ENCODE peak calls at places on chromosomes 11 and 22, in four cellular contexts. U, F, A and X are unnamed samples.

GRCh38 chr11:1778141-1778911 is 14.6 kb upstream of the CTSD start:
- DNase-seq in A (no peak), U (no peak), F (no peak), X (no peak)

GRCh38 chr11:47551086-47551485 is 1.8 kb downstream of the CELF1 start:
- DNase-seq in F (peak; percentile 45), U (no peak), A (no peak), X (peak; percentile 47)

GRCh38 chr22:32237905-32238304 is 17.2 kb downstream of the SLC5A4 start:
- DNase-seq in F (no peak), A (no peak), U (no peak), X (no peak)

GRCh38 chr22:19943665-19944026 is 2.0 kb upstream of the TXNRD2 start:
- DNase-seq in A (no peak), U (peak; percentile 35), F (peak; percentile 29), X (no peak)

GRCh38 chr11:75642402-75643113 is 26.3 kb downstream of the MAP6 start:
- DNase-seq in U (no peak), A (no peak), F (no peak), X (no peak)

GRCh38 chr22:29570456-29570855 is 10.5 kb downstream of the NIPSNAP1 start:
- DNase-seq in F (no peak), U (no peak), A (no peak), X (no peak)

GRCh38 chr11:36619502-36619901 is 21.5 kb upstream of the RAG2 start:
- DNase-seq in A (no peak), F (no peak), U (no peak), X (no peak)

GRCh38 chr11:101860694-101861371 is 54.0 kb upstream of the CEP126 start:
- DNase-seq in U (peak; percentile 69), A (no peak), F (peak; percentile 37), X (peak; percentile 28)

GRCh38 chr11:105937738-105938137 is 84.3 kb downstream of the MSANTD4 start:
- DNase-seq in U (no peak), A (no peak), F (no peak), X (no peak)

GRCh38 chr11:64000740-64001514 is 14.7 kb downstream of the OTUB1 start:
- DNase-seq in A (no peak), U (no peak), F (no peak), X (no peak)

GRCh38 chr11:117693344-117693743 is 103.7 kb downstream of the DSCAML1 start:
- DNase-seq in U (no peak), F (no peak), A (no peak), X (no peak)

GRCh38 chr11:2257023-2257700 is 13.2 kb downstream of the ASCL2 start:
- DNase-seq in F (no peak), U (peak; percentile 20), A (no peak), X (no peak)

GRCh38 chr11:95413021-95413420 is 182.0 kb upstream of the SESN3 start:
- DNase-seq in A (no peak), U (no peak), F (no peak), X (no peak)

GRCh38 chr11:70087446-70088167 is 9.5 kb downstream of the ANO1 start:
- DNase-seq in A (no peak), F (no peak), U (peak; percentile 59), X (no peak)

GRCh38 chr11:110409174-110409573 is 20.6 kb upstream of the FDX1 start:
- DNase-seq in A (no peak), U (no peak), F (no peak), X (no peak)

GRCh38 chr11:107563702-107564101 is 1.8 kb downstream of the ALKBH8 start:
- DNase-seq in A (no peak), F (peak; percentile 26), U (no peak), X (peak; percentile 28)

GRCh38 chr22:23225724-23226496 is 45.6 kb downstream of the BCR start:
- DNase-seq in F (peak; percentile 24), A (peak; percentile 62), U (no peak), X (no peak)

GRCh38 chr11:70572974-70573260 is 174.6 kb downstream of the CTTN start:
- DNase-seq in F (no peak), A (no peak), U (no peak), X (no peak)

GRCh38 chr22:48711669-48712068 is 1116.0 kb downstream of the BRD1 start:
- DNase-seq in U (no peak), F (no peak), A (peak; percentile 2), X (no peak)

GRCh38 chr11:3855808-3856491 is 486 bp downstream of the STIM1 start:
- DNase-seq in F (peak; percentile 49), U (peak; percentile 55), A (peak; percentile 56), X (no peak)

GRCh38 chr11:59944761-59945160 is 6.5 kb downstream of the OOSP1 start:
- DNase-seq in U (no peak), F (no peak), A (no peak), X (no peak)

GRCh38 chr11:76469141-76469540 is 24.3 kb downstream of the EMSY start:
- DNase-seq in F (no peak), U (no peak), A (no peak), X (no peak)

GRCh38 chr22:23098230-23098705 is 27.9 kb downstream of the GNAZ start:
- DNase-seq in U (no peak), F (no peak), A (no peak), X (no peak)

GRCh38 chr11:14835491-14836105 is 56.4 kb downstream of the CYP2R1 start:
- DNase-seq in U (no peak), A (no peak), F (no peak), X (no peak)

GRCh38 chr11:131899954-131900580 is 529.7 kb downstream of the NTM start:
- DNase-seq in F (no peak), A (peak; percentile 34), U (no peak), X (no peak)

GRCh38 chr11:131895865-131896264 is 525.5 kb downstream of the NTM start:
- DNase-seq in F (no peak), U (no peak), A (no peak), X (no peak)

GRCh38 chr11:131898872-131899400 is 528.5 kb downstream of the NTM start:
- DNase-seq in A (no peak), U (no peak), F (no peak), X (no peak)

GRCh38 chr11:131897247-131897646 is 526.8 kb downstream of the NTM start:
- DNase-seq in U (no peak), A (no peak), F (no peak), X (no peak)

DNA sequence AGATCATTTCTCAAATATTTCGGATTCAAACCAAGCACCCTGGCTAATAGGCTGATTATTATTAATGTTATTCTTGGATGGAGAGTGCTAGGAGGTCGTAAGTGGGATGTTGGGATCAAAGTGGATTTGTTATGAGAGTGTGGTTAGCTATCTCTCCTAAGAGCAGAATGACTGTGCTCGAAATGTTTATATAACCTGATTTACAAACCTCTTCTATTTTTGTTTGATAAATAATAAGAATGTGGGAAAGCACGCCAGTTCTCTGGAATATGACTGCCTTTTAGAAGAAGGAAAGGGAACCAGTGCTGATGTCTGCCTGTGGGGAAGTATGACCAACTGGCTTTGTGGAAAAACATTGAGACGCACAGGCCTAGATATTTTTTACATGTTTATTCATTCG is 527.6 kb downstream of the NTM start:
- DNase-seq in F (no peak), A (no peak), U (no peak), X (no peak)
- TF ChIP-seq CTCF in F (no peak), A (no peak), U (no peak), X (no peak)

DNA sequence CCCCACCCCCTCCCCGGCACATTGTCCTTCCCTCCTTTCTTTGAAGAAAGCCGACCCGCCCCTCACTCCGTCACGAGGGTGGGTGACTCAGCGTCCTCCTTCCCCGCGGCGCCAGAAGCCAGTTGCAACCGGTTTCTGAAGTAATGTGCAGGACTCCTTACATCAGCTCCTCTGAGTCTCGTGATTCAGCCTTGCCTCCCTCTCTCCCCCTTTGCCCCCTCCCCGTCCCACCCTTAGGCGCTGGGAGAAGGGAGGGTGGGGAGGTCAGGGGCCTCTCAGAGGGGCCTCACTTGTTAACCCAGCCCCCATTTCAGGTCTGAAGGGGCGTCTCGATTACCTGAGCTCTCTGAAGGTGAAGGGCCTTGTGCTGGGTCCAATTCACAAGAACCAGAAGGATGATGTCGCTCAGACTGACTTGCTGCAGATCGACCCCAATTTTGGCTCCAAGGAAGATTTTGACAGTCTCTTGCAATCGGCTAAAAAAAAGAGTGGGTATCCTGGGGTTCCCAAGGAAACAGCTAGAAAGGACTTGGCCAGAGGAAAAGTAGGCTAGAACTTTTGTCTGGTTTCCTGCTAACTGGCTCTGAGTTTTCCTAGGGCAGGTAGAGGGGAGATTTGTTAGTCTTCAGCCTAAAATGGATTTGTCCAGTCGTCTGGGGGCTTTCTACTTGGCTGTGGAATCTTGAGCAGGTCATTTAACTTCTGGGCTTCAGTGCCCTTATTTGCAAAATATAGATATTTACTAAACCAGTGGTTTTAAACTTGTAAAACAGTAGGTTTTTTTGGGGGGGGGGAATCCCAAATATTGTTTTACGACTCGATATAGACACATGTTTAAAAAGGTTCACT is 1.1 kb downstream of the SLC3A2 start:
- DNase-seq in F (peak; percentile 97), A (peak; percentile 90), U (no peak), X (peak; percentile 90)
- TF ChIP-seq CTCF in F (no peak), A (peak; percentile 9), U (no peak), X (no peak)

GRCh38 chr11:77548552-77549439 is 41.0 kb upstream of the AQP11 start:
- DNase-seq in A (no peak), U (no peak), F (no peak), X (no peak)
- TF ChIP-seq CTCF in A (no peak), U (no peak), F (peak; percentile 17), X (no peak)

DNA sequence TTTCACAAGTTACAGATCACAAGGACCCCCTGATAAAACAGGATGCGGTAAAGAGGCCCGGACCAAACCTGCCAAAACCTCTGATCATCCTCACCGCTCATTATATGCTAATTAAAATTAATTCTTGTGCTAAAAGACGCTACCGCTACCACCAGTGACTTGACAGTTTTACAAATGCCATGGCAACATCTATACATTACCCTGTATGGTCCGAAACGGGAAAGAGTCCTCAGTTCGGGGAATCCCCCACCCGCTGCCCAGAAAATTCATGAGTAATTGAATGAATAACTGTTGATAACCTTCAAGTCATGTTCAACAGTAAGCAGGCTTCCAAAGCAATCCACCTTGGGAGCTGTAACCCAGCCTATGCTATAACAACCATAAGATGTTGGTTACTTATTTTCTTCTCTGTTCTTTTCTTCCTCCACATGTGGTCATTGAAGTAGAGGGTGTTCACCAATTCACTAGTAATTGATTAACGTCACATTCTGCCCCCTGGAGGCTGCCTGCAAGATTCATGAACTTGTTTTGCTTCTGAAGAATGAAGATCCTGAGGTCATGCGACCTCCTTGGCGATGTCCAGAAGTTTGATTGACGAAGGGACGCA is 20.6 kb downstream of the APOBEC3H start:
- DNase-seq in U (peak; percentile 62), F (peak; percentile 36), A (no peak), X (peak; percentile 78)
- TF ChIP-seq CTCF in U (peak; percentile 73), F (peak; percentile 36), A (peak; percentile 54), X (peak; percentile 76)

DNA sequence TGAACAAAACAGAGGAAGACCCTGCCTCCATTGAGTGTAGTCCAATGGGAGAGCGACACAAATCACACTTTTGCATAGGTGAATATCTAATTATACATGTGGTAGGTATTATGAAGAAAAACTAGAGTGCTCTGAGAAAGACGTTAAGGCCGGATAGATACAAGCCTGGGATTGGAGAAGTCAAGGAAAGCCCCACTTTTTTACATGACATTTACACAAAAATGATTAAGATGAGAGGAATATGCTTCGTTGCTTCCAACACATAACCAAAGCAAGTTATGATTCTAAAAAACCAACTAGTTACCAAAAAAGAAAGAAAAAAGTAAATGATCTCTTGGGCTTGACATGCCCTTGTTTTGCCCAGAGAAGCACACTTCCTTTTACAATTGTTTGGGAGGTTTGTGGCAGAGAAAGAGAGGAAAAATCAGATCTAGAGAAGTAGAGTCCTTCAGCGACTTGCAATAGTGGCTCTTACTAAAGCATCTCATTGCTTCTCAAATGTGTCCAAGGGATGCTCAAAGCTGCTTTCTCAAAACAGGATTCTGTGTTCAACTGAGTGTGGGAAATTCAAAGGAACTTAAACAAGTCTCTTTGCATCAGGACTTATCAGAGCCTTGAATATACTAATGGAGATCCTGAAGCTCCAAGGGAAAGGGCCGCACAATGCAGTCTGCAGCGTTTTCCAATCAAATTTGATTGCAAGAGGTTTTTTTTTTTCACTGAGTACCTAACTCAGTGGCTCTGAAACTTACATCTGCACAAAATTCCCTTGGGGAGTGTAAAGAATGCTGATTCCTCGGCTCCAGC is 38.8 kb downstream of the FLI1 start:
- DNase-seq in A (no peak), U (no peak), F (no peak), X (peak; percentile 47)
- TF ChIP-seq CTCF in A (no peak), U (no peak), F (no peak), X (no peak)

GRCh38 chr22:46296257-46297150 is at the start of gene GTSE1:
- DNase-seq in U (peak; percentile 98), A (peak; percentile 98), F (peak; percentile 96), X (peak; percentile 99)
- TF ChIP-seq CTCF in U (peak; percentile 19), A (peak; percentile 43), F (no peak), X (peak; percentile 34)